ENCODE peak calls at places on chromosomes 1 and 21, in seven cellular contexts. H, S, U, N, F, E and G are unnamed samples.

GRCh38 chr1:68107771-68108170 is 57.3 kb upstream of the DIRAS3 start:
- DNase-seq in H (no peak), S (no peak), U (no peak), N (no peak), F (no peak), E (peak; percentile 13), G (no peak)

GRCh38 chr1:108947871-108948525 is 15.3 kb downstream of the CLCC1 start:
- DNase-seq in H (no peak), S (no peak), U (no peak), N (no peak), F (no peak), E (no peak), G (no peak)

GRCh38 chr1:109821221-109821669 is 57.5 kb upstream of the EPS8L3 start:
- DNase-seq in H (peak; percentile 40), S (no peak), U (no peak), N (peak; percentile 71), F (no peak), E (peak; percentile 59), G (peak; percentile 28)

GRCh38 chr21:24395320-24395933 is 1211.9 kb downstream of the MRPL39 start:
- DNase-seq in H (no peak), S (no peak), U (no peak), N (no peak), F (no peak), E (no peak), G (no peak)

GRCh38 chr1:70247768-70248167 is 26.6 kb downstream of the SRSF11 start:
- DNase-seq in H (no peak), S (no peak), U (no peak), N (no peak), F (no peak), E (no peak), G (no peak)

GRCh38 chr1:202086579-202087350 is 36.0 kb upstream of the GPR37L1 start:
- DNase-seq in H (peak; percentile 51), S (no peak), U (no peak), N (no peak), F (no peak), E (peak; percentile 72), G (peak; percentile 85)

GRCh38 chr1:2584822-2585317 is 1.7 kb upstream of the PRXL2B start:
- DNase-seq in H (no peak), S (no peak), U (no peak), N (no peak), F (no peak), E (no peak), G (no peak)

GRCh38 chr1:55695553-55695952 is 480.4 kb upstream of the USP24 start:
- DNase-seq in H (no peak), S (no peak), U (no peak), N (no peak), F (no peak), E (no peak), G (no peak)

GRCh38 chr1:204191481-204191880 is 4.8 kb downstream of the KISS1 start:
- DNase-seq in H (no peak), S (no peak), U (no peak), N (no peak), F (peak; percentile 62), E (no peak), G (no peak)

GRCh38 chr1:168116327-168116799 is 20.4 kb downstream of the GPR161 start:
- DNase-seq in H (no peak), S (no peak), U (no peak), N (no peak), F (no peak), E (peak; percentile 34), G (peak; percentile 69)

GRCh38 chr1:201714542-201715276 is 114.2 kb upstream of the IPO9 start:
- DNase-seq in H (peak; percentile 79), S (peak; percentile 97), U (no peak), N (peak; percentile 100), F (peak; percentile 65), E (peak; percentile 89), G (peak; percentile 66)

GRCh38 chr1:243818978-243819377 is 31.1 kb downstream of the AKT3 start:
- DNase-seq in H (no peak), S (no peak), U (no peak), N (no peak), F (no peak), E (no peak), G (no peak)

GRCh38 chr1:90761781-90762589 is 44.9 kb upstream of the BARHL2 start:
- DNase-seq in H (peak; percentile 84), S (no peak), U (no peak), N (no peak), F (no peak), E (no peak), G (no peak)

GRCh38 chr1:43530483-43531452 is at the start of gene PTPRF:
- DNase-seq in H (peak; percentile 90), S (no peak), U (no peak), N (no peak), F (peak; percentile 73), E (peak; percentile 83), G (peak; percentile 80)

GRCh38 chr1:94633051-94633450 is 91.5 kb upstream of the F3 start:
- DNase-seq in H (no peak), S (no peak), U (no peak), N (no peak), F (no peak), E (no peak), G (no peak)

DNA sequence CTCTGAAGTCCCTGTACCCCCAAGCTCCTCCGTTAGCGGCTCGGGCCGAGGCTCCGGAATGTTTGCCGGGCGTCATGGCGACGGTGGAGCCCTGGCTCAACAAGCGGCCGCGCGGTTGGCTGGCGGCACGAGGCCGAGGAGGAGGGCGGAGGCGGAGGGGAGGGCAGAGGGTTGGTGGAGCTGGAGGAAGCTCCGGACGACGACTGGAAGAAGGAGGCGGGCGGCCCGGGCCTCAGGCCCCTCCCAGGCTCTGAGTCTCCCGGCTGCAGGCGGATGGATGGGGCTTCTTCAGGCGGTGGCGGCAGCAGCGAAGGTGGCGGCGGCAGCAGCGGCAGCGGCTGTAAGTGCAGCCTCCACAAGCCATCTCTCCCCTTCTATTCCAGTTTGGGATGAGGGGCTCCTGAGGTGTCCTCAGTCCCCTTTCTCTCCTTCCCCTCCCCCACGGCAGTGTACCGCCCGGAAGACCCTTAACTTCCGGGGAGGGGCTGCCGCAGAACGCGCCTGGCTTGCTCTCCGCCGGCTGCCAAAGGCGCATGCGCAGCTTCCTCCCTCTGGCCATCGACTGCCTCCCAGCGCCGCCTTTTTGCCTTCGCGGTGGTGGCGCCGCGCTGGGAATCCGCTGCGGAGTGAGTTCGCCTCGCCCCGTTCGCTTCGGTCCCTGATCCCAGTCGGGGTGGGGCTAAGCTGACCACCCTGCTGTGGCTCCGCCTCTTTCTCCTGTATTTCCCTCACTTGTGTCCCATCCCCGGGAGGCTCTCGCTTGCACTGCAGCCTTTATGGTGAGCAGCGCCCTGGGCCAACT is at the start of the genes DNAI4 and MIER1:
- DNase-seq in H (peak; percentile 99), S (peak; percentile 96), U (peak; percentile 95), N (peak; percentile 89), F (peak; percentile 95), E (peak; percentile 98), G (peak; percentile 96)
- TF ChIP-seq CTCF in H (peak; percentile 40), S (peak; percentile 18), U (no peak), N (no peak), F (peak; percentile 54), E (peak; percentile 17), G (no peak)

GRCh38 chr1:17001760-17002523 is 9.8 kb downstream of the ATP13A2 start:
- DNase-seq in H (no peak), S (no peak), U (no peak), N (no peak), F (no peak), E (no peak), G (no peak)

GRCh38 chr1:17007121-17007520 is 4.6 kb downstream of the ATP13A2 start:
- DNase-seq in H (no peak), S (no peak), U (no peak), N (no peak), F (no peak), E (no peak), G (no peak)

GRCh38 chr1:17005365-17005740 is 6.4 kb downstream of the ATP13A2 start:
- DNase-seq in H (no peak), S (no peak), U (no peak), N (no peak), F (no peak), E (no peak), G (no peak)

GRCh38 chr1:17002524-17002902 is 9.2 kb downstream of the ATP13A2 start:
- DNase-seq in H (no peak), S (no peak), U (no peak), N (no peak), F (no peak), E (no peak), G (no peak)

DNA sequence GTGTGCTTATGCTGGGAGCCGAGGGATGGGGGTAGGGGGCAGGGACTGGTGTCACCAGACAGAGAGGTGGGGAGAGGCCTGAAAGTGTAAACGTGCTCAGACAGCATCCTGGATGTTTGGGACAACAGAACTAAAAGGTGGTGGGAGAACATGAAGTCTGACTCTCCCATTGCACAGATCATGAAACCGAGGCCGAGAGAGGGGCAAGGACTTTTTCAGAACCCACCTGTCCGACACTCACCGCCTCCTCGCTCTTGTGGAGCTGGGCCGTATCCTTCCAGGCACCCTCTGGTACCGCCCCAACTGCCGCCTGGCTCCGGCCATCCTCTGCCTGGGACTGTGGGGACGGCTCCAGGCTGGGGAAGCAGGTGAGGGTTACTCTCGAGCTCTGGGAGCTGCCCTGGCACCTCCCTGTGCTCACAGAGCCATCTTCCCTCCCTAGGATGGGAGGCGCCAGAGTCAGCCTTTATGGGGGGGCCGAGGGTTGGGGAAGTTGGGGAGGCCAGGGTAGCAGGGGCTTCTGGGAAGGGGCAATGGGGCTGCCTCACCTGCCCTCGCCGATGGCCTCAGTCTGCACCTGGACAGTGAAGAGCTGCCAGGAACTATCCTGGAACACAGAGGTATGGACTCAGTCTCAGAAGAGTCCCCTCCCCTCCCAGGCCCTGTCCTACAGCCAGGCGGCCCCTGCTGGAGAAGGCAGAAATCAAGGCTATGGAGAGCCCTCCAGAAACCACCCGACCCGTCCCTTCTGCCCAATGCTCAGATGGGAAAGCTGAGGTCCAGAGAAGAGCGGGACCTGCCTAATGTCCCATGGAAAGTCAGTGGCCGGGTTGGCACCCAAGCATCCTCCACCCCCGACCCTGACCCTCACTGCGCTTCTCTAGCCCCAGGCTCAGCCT is 7.0 kb downstream of the ATP13A2 start:
- DNase-seq in H (no peak), S (no peak), U (no peak), N (no peak), F (no peak), E (no peak), G (no peak)
- TF ChIP-seq CTCF in H (peak; percentile 43), S (peak; percentile 14), U (no peak), N (peak; percentile 5), F (no peak), E (no peak), G (no peak)

GRCh38 chr1:223097713-223098112 is 45.3 kb downstream of the TLR5 start:
- DNase-seq in H (no peak), S (no peak), U (no peak), N (no peak), F (no peak), E (no peak), G (no peak)
- TF ChIP-seq CTCF in H (no peak), S (no peak), U (no peak), N (no peak), F (no peak), E (no peak), G (no peak)

DNA sequence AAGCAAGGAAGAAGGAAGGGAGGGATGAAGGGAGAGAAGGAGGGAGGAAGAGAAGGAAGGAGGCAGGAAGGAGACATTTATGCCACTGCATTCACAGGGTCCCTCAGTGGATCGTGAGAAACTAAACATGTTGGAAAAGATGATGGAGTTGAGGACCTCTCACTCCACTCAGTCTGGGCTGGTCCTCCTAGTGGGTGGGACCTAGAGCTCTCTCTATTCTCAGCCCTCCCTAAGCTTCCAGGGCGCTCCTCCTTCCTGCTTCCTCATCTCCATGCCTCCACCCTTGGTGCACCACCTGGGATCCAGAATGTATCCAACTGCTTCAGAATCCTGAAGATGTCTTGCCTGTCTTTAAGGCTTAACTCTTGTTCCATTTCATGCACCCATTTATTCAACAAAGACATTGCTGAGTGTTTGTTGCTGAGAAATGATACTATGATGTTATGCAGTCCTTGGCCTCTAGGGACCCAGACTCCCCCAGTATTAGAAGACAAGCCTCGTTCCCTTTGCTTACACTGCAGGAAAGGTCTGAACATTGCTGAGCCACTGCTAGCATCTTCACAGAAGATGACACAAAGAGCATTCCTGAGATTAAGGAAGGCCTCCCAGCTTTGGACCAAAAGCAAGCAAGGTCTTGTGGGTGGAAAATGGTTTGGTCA is 88.5 kb downstream of the BEND5 start:
- DNase-seq in H (peak; percentile 65), S (peak; percentile 6), U (no peak), N (no peak), F (no peak), E (peak; percentile 15), G (no peak)
- TF ChIP-seq CTCF in H (peak; percentile 73), S (peak; percentile 52), U (no peak), N (peak; percentile 35), F (no peak), E (peak; percentile 42), G (no peak)